ENCODE peak calls at places on chromosomes 5 and 9, in four cellular contexts. One of them, this sample, is unnamed.

GRCh38 chr5:159038907-159039306 is 60.8 kb downstream of the EBF1 start:
- DNase-seq in foreskin fibroblast: peak; percentile 91
- DNase-seq in GM10248: no peak
- DNase-seq in cardiac fibroblast: peak; percentile 91
- DNase-seq in this sample: peak; percentile 71

GRCh38 chr5:178347956-178348355 is 115.4 kb upstream of the PHYKPL start:
- DNase-seq in foreskin fibroblast: no peak
- DNase-seq in cardiac fibroblast: no peak
- DNase-seq in GM10248: no peak
- DNase-seq in this sample: no peak

GRCh38 chr5:72604111-72604792 is 97.0 kb upstream of the ZNF366 start:
- DNase-seq in foreskin fibroblast: peak; percentile 61
- DNase-seq in cardiac fibroblast: peak; percentile 80
- DNase-seq in GM10248: no peak
- DNase-seq in this sample: no peak

GRCh38 chr9:11158063-11158462 is 545.3 kb upstream of the PTPRD start:
- DNase-seq in GM10248: no peak
- DNase-seq in foreskin fibroblast: no peak
- DNase-seq in cardiac fibroblast: no peak
- DNase-seq in this sample: no peak

GRCh38 chr9:91515074-91515687 is 91.5 kb upstream of the NFIL3 start:
- DNase-seq in foreskin fibroblast: peak; percentile 90
- DNase-seq in GM10248: peak; percentile 43
- DNase-seq in cardiac fibroblast: peak; percentile 83
- DNase-seq in this sample: peak; percentile 75

GRCh38 chr9:133119461-133120342 is 1.3 kb downstream of the RALGDS start:
- DNase-seq in GM10248: no peak
- DNase-seq in foreskin fibroblast: peak; percentile 67
- DNase-seq in cardiac fibroblast: no peak
- DNase-seq in this sample: no peak

GRCh38 chr9:135718616-135719015 is 16.6 kb downstream of the KCNT1 start:
- DNase-seq in cardiac fibroblast: peak; percentile 51
- DNase-seq in foreskin fibroblast: no peak
- DNase-seq in GM10248: no peak
- DNase-seq in this sample: no peak

GRCh38 chr9:112744177-112744576 is 6.4 kb upstream of the SNX30 start:
- DNase-seq in foreskin fibroblast: no peak
- DNase-seq in cardiac fibroblast: peak; percentile 32
- DNase-seq in GM10248: no peak
- DNase-seq in this sample: no peak

GRCh38 chr5:178180141-178180863 is 6.9 kb downstream of the GMCL2 start:
- DNase-seq in GM10248: no peak
- DNase-seq in cardiac fibroblast: no peak
- DNase-seq in foreskin fibroblast: no peak
- DNase-seq in this sample: no peak

GRCh38 chr5:116525680-116526079 is 48.9 kb downstream of the SEMA6A start:
- DNase-seq in foreskin fibroblast: no peak
- DNase-seq in GM10248: no peak
- DNase-seq in cardiac fibroblast: no peak
- DNase-seq in this sample: no peak

GRCh38 chr5:33992864-33993263 is 8.4 kb upstream of the SLC45A2 start:
- DNase-seq in cardiac fibroblast: no peak
- DNase-seq in foreskin fibroblast: no peak
- DNase-seq in GM10248: no peak
- DNase-seq in this sample: no peak

GRCh38 chr5:55226934-55227737 is at the start of gene MCIDAS:
- DNase-seq in foreskin fibroblast: peak; percentile 60
- DNase-seq in GM10248: peak; percentile 79
- DNase-seq in cardiac fibroblast: peak; percentile 35
- DNase-seq in this sample: no peak

GRCh38 chr5:157816682-157817268 is 42.2 kb downstream of the CLINT1 start:
- DNase-seq in foreskin fibroblast: peak; percentile 28
- DNase-seq in cardiac fibroblast: peak; percentile 43
- DNase-seq in GM10248: no peak
- DNase-seq in this sample: no peak

GRCh38 chr5:13814293-13814692 is 130.2 kb downstream of the DNAH5 start:
- DNase-seq in cardiac fibroblast: no peak
- DNase-seq in foreskin fibroblast: no peak
- DNase-seq in GM10248: no peak
- DNase-seq in this sample: no peak

GRCh38 chr5:37721447-37721871 is 118.4 kb downstream of the GDNF start:
- DNase-seq in GM10248: peak; percentile 24
- DNase-seq in cardiac fibroblast: peak; percentile 85
- DNase-seq in foreskin fibroblast: no peak
- DNase-seq in this sample: no peak

GRCh38 chr9:119811030-119811429 is 441.8 kb upstream of the BRINP1 start:
- DNase-seq in foreskin fibroblast: no peak
- DNase-seq in GM10248: no peak
- DNase-seq in cardiac fibroblast: peak; percentile 2
- DNase-seq in this sample: peak; percentile 35

GRCh38 chr9:127059030-127059429 is 63.4 kb downstream of the ANGPTL2 start:
- DNase-seq in GM10248: no peak
- DNase-seq in foreskin fibroblast: no peak
- DNase-seq in cardiac fibroblast: no peak
- DNase-seq in this sample: no peak

GRCh38 chr5:179620293-179620692 is 3.2 kb downstream of the HNRNPH1 start:
- DNase-seq in cardiac fibroblast: peak; percentile 31
- DNase-seq in foreskin fibroblast: peak; percentile 15
- DNase-seq in GM10248: no peak
- DNase-seq in this sample: no peak

GRCh38 chr9:7656648-7657047 is 142.9 kb downstream of the DMAC1 start:
- DNase-seq in foreskin fibroblast: no peak
- DNase-seq in cardiac fibroblast: peak; percentile 18
- DNase-seq in GM10248: no peak
- DNase-seq in this sample: no peak

GRCh38 chr9:81414836-81415235 is 274.5 kb downstream of the TLE1 start:
- DNase-seq in cardiac fibroblast: peak; percentile 65
- DNase-seq in GM10248: no peak
- DNase-seq in foreskin fibroblast: no peak
- DNase-seq in this sample: no peak

GRCh38 chr5:100646011-100646410 is 110.8 kb downstream of the FAM174A start:
- DNase-seq in cardiac fibroblast: no peak
- DNase-seq in foreskin fibroblast: no peak
- DNase-seq in GM10248: no peak
- DNase-seq in this sample: no peak

GRCh38 chr9:27564031-27564430 is 9.2 kb downstream of the C9orf72 start:
- DNase-seq in cardiac fibroblast: no peak
- DNase-seq in foreskin fibroblast: no peak
- DNase-seq in GM10248: no peak
- DNase-seq in this sample: no peak

DNA sequence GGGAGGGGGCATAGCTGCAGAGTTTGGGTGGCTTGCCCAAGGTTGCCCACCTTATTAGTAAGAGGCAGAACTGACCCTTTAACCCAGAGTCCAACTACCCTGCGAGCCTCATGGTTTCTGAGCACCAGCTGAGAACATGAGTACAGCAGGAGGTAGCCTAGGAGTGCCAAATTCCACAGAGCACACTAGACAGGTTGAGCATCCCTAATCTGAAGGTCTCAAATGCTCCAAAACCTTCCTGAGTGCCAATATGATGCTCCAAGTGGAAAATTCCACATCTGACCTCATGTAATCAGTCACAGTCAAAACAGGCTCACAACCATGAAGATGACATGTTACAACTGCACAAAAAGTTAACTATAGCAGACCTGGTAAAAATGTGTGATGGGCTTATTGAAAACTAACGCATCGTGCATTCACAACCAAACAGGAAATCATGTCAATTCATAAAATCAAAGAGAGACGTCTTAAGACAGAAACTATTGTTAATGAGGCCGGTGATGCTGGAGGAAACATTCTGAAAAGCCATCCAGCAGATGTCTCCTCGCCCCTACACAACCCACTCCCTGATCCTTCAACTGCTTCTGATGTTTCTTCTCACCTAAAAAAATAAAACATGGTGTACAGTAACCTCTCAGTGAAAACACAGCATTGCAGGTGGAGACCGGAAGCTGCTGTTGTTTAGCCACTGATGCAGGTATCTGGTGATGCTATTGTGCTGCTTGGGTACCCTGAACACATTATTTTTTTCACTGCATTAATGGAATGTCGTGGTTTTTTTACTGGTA is 25.0 kb downstream of the PTCH1 start:
- DNase-seq in GM10248: no peak
- DNase-seq in foreskin fibroblast: no peak
- DNase-seq in cardiac fibroblast: no peak
- DNase-seq in this sample: no peak
- TF ChIP-seq CTCF in GM10248: no peak
- TF ChIP-seq CTCF in foreskin fibroblast: no peak
- TF ChIP-seq CTCF in cardiac fibroblast: no peak
- TF ChIP-seq CTCF in this sample: no peak

GRCh38 chr5:65102826-65103673 is 334.3 kb downstream of the CWC27 start:
- DNase-seq in foreskin fibroblast: peak; percentile 67
- DNase-seq in GM10248: peak; percentile 79
- DNase-seq in cardiac fibroblast: peak; percentile 52
- DNase-seq in this sample: no peak
- TF ChIP-seq CTCF in foreskin fibroblast: peak; percentile 2
- TF ChIP-seq CTCF in GM10248: peak; percentile 30
- TF ChIP-seq CTCF in cardiac fibroblast: no peak
- TF ChIP-seq CTCF in this sample: peak; percentile 8

DNA sequence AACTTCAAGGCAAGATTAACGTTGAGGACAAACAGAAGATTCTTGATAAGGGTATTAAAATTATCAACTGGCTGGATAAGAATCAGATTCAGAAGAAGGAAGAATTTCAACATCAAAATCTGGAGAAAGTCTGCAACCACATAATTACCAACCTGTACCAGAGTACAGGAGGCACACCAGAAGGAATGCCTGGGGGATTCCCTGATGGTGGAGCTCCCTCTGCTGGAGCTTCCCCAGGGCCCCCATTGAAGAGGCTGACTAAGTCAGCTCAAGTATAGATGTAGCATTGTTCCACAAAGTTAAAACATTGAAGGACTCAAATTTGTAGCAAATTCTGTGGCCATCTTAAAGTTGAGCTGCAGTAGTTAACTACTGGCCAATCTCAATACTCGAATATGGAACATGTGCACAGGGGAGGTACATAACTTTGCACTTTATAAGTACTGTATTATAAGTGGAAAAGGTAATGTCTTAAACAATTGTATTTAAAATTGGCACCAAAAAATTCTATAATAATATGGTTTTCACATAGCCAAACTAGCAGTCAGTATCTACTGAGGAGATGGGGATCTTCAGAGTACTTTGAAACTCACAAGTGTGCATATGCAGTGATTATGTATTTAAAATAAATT is 237.5 kb downstream of the CHSY3 start:
- DNase-seq in foreskin fibroblast: peak; percentile 78
- DNase-seq in GM10248: peak; percentile 8
- DNase-seq in cardiac fibroblast: peak; percentile 73
- DNase-seq in this sample: no peak
- TF ChIP-seq CTCF in foreskin fibroblast: peak; percentile 98
- TF ChIP-seq CTCF in GM10248: peak; percentile 56
- TF ChIP-seq CTCF in cardiac fibroblast: peak; percentile 92
- TF ChIP-seq CTCF in this sample: peak; percentile 74

GRCh38 chr9:113934167-113934566 is 58.1 kb downstream of the ZNF618 start:
- DNase-seq in GM10248: no peak
- DNase-seq in foreskin fibroblast: no peak
- DNase-seq in cardiac fibroblast: no peak
- DNase-seq in this sample: no peak
- TF ChIP-seq CTCF in GM10248: no peak
- TF ChIP-seq CTCF in foreskin fibroblast: no peak
- TF ChIP-seq CTCF in cardiac fibroblast: no peak
- TF ChIP-seq CTCF in this sample: no peak

This sample was measured in AG09309.